ENCODE peak calls at places on chromosomes 12 and 14, in four cellular contexts. R is K562, Z is GM12891, U is HepG2. M is an unnamed sample.
A peak's percentile ranks its signal among the peaks of the same experiment; 100 is the strongest.

GRCh38 chr14:101814869-101815268 is 53.4 kb downstream of the PPP2R5C start:
- DNase-seq in R (no peak), U (no peak), Z (no peak), M (no peak)

GRCh38 chr12:69655616-69656336 is 43.3 kb downstream of the BEST3 start:
- DNase-seq in R (no peak), U (peak; percentile 67), Z (no peak), M (no peak)

GRCh38 chr14:58280954-58281787 is 17.2 kb upstream of the ARID4A start:
- DNase-seq in R (peak; percentile 69), Z (peak; percentile 12), U (no peak), M (no peak)

GRCh38 chr12:121033625-121034349 is 5.3 kb downstream of the OASL start:
- DNase-seq in R (no peak), Z (no peak), U (no peak), M (no peak)

GRCh38 chr14:74647834-74648361 is 35.9 kb upstream of the LTBP2 start:
- DNase-seq in Z (no peak), U (no peak), R (no peak), M (no peak)

GRCh38 chr12:12714276-12715001 is 2.7 kb upstream of the CDKN1B start:
- DNase-seq in R (peak; percentile 32), Z (no peak), U (no peak), M (no peak)

GRCh38 chr14:93044601-93045000 is 71.1 kb downstream of the ITPK1 start:
- DNase-seq in U (no peak), Z (no peak), R (peak; percentile 14), M (peak; percentile 47)

GRCh38 chr12:89831696-89832095 is 123.1 kb upstream of the ATP2B1 start:
- DNase-seq in R (no peak), Z (no peak), U (no peak), M (no peak)

GRCh38 chr12:63916561-63917476 is 72.3 kb downstream of the SRGAP1 start:
- DNase-seq in R (no peak), Z (no peak), U (no peak), M (no peak)

GRCh38 chr14:89303452-89304435 is 113.3 kb downstream of the FOXN3 start:
- DNase-seq in Z (no peak), R (no peak), U (peak; percentile 12), M (no peak)

GRCh38 chr12:71938728-71939385 is at the start of gene TPH2:
- DNase-seq in Z (peak; percentile 5), U (peak; percentile 59), R (peak; percentile 75), M (peak; percentile 0)

GRCh38 chr12:5648692-5649338 is 216.9 kb downstream of the NTF3 start:
- DNase-seq in Z (no peak), U (peak; percentile 27), R (peak; percentile 11), M (no peak)

GRCh38 chr14:97407701-97408407 is 610.7 kb downstream of the VRK1 start:
- DNase-seq in Z (no peak), U (no peak), R (no peak), M (no peak)

GRCh38 chr12:68317047-68317667 is 15.0 kb downstream of the MDM1 start:
- DNase-seq in R (peak; percentile 23), U (peak; percentile 35), Z (no peak), M (no peak)

GRCh38 chr12:124613151-124613585 is 45.8 kb upstream of the NCOR2 start:
- DNase-seq in R (no peak), Z (no peak), U (no peak), M (no peak)

GRCh38 chr12:9750276-9751203 is 10.2 kb downstream of the CD69 start:
- DNase-seq in Z (no peak), U (peak; percentile 47), R (peak; percentile 76), M (no peak)

GRCh38 chr12:31603546-31604009 is 12.6 kb upstream of the DENND5B start:
- DNase-seq in U (no peak), R (no peak), Z (no peak), M (no peak)

GRCh38 chr14:30322819-30323218 is 236.1 kb upstream of the G2E3 start:
- DNase-seq in Z (no peak), R (no peak), U (no peak), M (no peak)

GRCh38 chr12:63917864-63918742 is 73.6 kb downstream of the SRGAP1 start:
- DNase-seq in Z (no peak), U (peak; percentile 92), R (no peak), M (no peak)

GRCh38 chr12:13204428-13204827 is 7.9 kb downstream of the EMP1 start:
- DNase-seq in U (no peak), R (no peak), Z (no peak), M (no peak)

GRCh38 chr14:94005324-94005723 is 8.2 kb downstream of the CCDC197 start:
- DNase-seq in U (no peak), R (peak; percentile 28), Z (no peak), M (no peak)

GRCh38 chr14:34219661-34220060 is 242.4 kb downstream of the SPTSSA start:
- DNase-seq in R (no peak), Z (no peak), U (no peak), M (no peak)

GRCh38 chr12:62265511-62265910 is 5.3 kb downstream of the USP15 start:
- DNase-seq in R (no peak), U (no peak), Z (no peak), M (no peak)

GRCh38 chr14:64501326-64502171 is 2.1 kb downstream of the ZBTB25 start:
- DNase-seq in R (no peak), U (peak; percentile 55), Z (no peak), M (no peak)
- TF ChIP-seq POLR2A in R (no peak), U (no peak), Z (no peak), M (no peak)

GRCh38 chr12:19744760-19745218 is 305.5 kb downstream of the AEBP2 start:
- DNase-seq in R (no peak), U (no peak), Z (no peak), M (no peak)
- TF ChIP-seq TAF1 in R (no peak), U (no peak), Z (no peak), M (no peak)

GRCh38 chr12:94101902-94102660 is 46.3 kb upstream of the PLXNC1 start:
- DNase-seq in R (peak; percentile 80), U (peak; percentile 71), Z (peak; percentile 62), M (peak; percentile 43)

GRCh38 chr12:94100254-94100653 is 48.1 kb upstream of the PLXNC1 start:
- DNase-seq in Z (no peak), U (no peak), R (peak; percentile 65), M (no peak)

GRCh38 chr12:94103986-94104385 is 44.4 kb upstream of the PLXNC1 start:
- DNase-seq in R (no peak), U (no peak), Z (no peak), M (no peak)

GRCh38 chr12:94099191-94099983 is 49.0 kb upstream of the PLXNC1 start:
- DNase-seq in R (peak; percentile 17), U (no peak), Z (no peak), M (no peak)

DNA sequence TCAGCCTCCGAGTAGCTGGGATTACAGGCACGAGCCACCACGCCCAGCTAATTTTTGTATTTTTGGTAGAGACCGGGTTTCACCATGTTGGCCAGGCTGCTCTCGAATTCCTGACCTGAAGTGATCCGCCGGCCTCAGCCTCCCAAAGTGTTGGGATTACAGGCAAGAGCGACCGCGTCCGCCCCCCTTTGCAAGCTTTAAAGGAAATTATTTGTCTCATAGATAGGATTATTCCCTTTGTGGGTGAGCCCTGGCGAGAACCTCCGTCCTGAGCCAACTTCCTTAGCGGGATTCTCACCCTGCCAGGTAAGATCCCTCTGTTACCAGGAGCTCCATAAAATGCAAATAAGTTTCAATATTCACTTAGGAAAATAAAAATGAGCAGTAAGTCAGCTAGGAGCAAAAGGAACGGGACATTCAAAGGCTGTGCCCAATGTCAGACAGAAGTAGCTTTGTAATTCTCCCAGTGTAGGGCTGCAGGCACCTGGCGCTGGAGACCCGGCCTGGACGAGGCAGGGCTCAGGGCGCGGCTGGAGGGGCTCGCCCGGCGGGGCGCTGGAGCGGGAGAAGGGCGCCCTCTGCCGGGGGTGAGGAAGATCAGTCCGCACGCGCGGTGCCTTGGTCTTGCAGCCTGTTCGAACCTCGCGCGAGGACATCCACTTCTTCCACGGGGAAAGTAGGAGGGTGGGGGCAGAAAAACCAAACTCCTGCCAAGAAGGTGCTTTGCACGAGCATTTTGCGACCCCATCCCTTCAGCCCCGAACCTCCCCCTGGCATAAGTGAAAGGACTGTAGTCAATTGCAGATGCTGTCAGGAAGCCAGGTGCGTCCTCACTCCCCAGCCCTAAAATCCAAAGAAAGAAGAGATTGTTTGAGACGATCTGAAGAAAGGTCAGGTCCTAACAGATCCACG is 47.1 kb upstream of the PLXNC1 start:
- DNase-seq in R (peak; percentile 77), U (peak; percentile 40), Z (peak; percentile 68), M (peak; percentile 61)
- TF ChIP-seq POLR2AphosphoS5 in R (no peak), U (no peak), Z (no peak), M (no peak)

DNA sequence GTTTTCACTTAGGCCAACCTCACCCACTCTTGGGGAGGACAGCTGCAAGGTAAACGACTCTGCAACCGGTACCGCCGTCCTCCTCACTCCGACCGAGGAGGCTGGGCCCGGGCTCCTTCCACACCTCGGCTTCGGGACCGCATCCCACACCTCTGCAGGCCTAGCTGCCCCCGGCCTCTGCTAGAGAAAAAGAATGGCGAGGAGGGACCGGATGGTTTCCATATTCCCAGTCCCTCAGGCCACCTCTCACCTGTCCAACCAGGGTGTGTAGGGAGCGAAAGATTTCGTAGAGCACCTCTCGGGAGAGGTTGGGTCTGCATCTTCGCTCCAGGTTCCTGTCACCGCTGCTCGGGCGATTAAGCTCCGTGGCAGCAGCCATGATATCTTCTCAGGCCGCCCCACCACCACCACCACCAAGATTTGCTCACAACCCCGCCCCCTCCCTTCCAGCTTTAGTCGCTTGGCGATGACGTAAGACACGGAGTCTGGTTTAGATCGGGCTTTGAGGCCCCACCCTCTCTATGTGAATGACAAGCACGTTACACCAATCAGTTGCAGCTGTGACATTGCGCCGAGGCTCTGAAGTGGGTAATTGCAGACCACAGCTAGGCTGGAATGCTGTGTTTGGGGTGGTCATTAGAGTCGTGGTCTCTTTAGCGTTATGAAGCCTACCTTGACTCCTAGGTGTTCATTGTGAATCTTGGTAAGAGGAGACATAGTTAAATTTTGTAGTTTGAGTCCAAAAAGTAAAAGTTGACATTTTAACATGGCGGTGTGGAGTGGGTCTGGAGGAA is at the start of gene MBIP:
- DNase-seq in U (peak; percentile 100), Z (peak; percentile 53), R (peak; percentile 93), M (peak; percentile 54)
- TF ChIP-seq POLR2A in U (peak; percentile 93), Z (no peak), R (peak; percentile 76), M (peak; percentile 58)